ENCODE peak calls at places on chromosomes 11 and 22, in six cellular contexts. R is neuronal stem cell, H is H9, B is IMR-90, X is mesenchymal stem cell, A is H1. W is an unnamed sample.

GRCh38 chr11:116563028-116563712 is 209.6 kb downstream of the BUD13 start:
- DNase-seq in B (peak; percentile 21), R (no peak), X (peak; percentile 7), H (no peak), A (no peak), W (no peak)

GRCh38 chr11:13224324-13224723 is 53.3 kb upstream of the BMAL1 start:
- DNase-seq in A (no peak), X (no peak), R (no peak), H (no peak), B (no peak), W (peak; percentile 91)

GRCh38 chr11:87265915-87266314 is 228.2 kb downstream of the TMEM135 start:
- DNase-seq in A (no peak), B (peak; percentile 24), H (no peak), X (no peak), R (no peak), W (no peak)

GRCh38 chr11:30282289-30282631 is 40.6 kb upstream of the ARL14EP start:
- DNase-seq in H (no peak), B (no peak), X (no peak), A (no peak), R (no peak), W (no peak)

GRCh38 chr11:1020211-1020905 is 16.2 kb downstream of the MUC6 start:
- DNase-seq in X (no peak), H (no peak), B (no peak), R (no peak), A (no peak), W (no peak)

GRCh38 chr22:44431256-44431655 is 66.8 kb downstream of the RTL6 start:
- DNase-seq in B (no peak), R (no peak), A (no peak), H (no peak), X (no peak), W (no peak)

GRCh38 chr11:30914143-30914762 is 328.1 kb upstream of the MPPED2 start:
- DNase-seq in A (peak; percentile 58), B (peak; percentile 48), R (peak; percentile 56), H (peak; percentile 82), X (peak; percentile 38), W (peak; percentile 61)

GRCh38 chr11:80899381-80899780 is 1458.6 kb upstream of the TENM4 start:
- DNase-seq in X (no peak), H (no peak), B (no peak), A (no peak), R (no peak), W (no peak)

GRCh38 chr22:27613099-27614089 is 188.2 kb downstream of the MN1 start:
- DNase-seq in B (no peak), H (no peak), A (no peak), X (no peak), R (no peak), W (no peak)

GRCh38 chr11:61529537-61530225 is 21.1 kb downstream of the LRRC10B start:
- DNase-seq in A (no peak), H (no peak), B (no peak), X (no peak), R (no peak), W (no peak)

GRCh38 chr11:5690216-5690615 is 626 bp downstream of the TRIM22 start:
- DNase-seq in H (no peak), X (peak; percentile 12), A (no peak), R (no peak), B (peak; percentile 40), W (no peak)
- H4K91ac ChIP-seq in H (no peak overlapping the region), X (no peak overlapping the region), A (no peak overlapping the region), R (no peak overlapping the region), B (peak overlapping the region; percentile 96), W (peak overlapping the region; percentile 38)

GRCh38 chr11:8383227-8383626 is 119.5 kb upstream of the LMO1 start:
- DNase-seq in B (no peak), H (no peak), A (no peak), X (no peak), R (no peak), W (no peak)
- H3K4ac ChIP-seq in B (no peak overlapping the region), H (no peak overlapping the region), A (no peak overlapping the region), X (no peak overlapping the region), R (no peak overlapping the region), W (no peak overlapping the region)

GRCh38 chr11:120184371-120184945 is 26.4 kb upstream of the OAF start:
- DNase-seq in R (no peak), H (no peak), A (no peak), X (no peak), B (no peak), W (no peak)
- H3K4me2 ChIP-seq in R (no peak overlapping the region), H (no peak overlapping the region), A (no peak overlapping the region), X (no peak overlapping the region), B (no peak overlapping the region), W (no peak overlapping the region)

GRCh38 chr11:65793144-65793581 is 6.3 kb downstream of the OVOL1 start:
- DNase-seq in R (no peak), A (no peak), X (no peak), H (no peak), B (no peak), W (no peak)
- H4K91ac ChIP-seq in R (no peak overlapping the region), A (no peak overlapping the region), X (no peak overlapping the region), H (no peak overlapping the region), B (no peak overlapping the region), W (no peak overlapping the region)

DNA sequence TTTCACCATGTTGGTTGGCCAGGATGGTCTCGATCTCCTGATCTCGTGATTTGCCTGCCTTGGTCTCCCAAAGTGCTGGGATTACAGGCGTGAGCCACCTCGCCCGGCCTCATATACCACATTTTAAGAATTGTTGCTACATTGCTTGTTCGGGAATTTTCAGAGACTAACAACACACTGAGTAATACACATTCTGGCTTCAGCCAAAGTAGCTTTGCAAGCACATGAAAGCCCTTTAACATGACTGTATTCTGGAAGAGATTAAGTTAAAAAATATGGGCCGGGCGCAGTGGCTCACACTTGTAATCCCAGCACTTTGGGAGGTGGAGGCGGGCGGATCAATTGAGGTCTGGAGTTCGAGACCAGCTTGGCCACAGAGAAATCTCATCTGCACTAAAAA is 15.0 kb downstream of the CRTAM start:
- DNase-seq in A (no peak), R (no peak), B (peak; percentile 25), H (no peak), X (no peak), W (peak; percentile 71)
- H3K4ac ChIP-seq in A (no peak overlapping the region), R (no peak overlapping the region), B (no peak overlapping the region), H (no peak overlapping the region), X (no peak overlapping the region), W (no peak overlapping the region)

GRCh38 chr11:114167355-114168085 is 108.0 kb downstream of the ZBTB16 start:
- DNase-seq in X (no peak), B (no peak), R (no peak), H (no peak), A (no peak), W (no peak)

GRCh38 chr11:114169321-114169749 is 109.8 kb downstream of the ZBTB16 start:
- DNase-seq in X (peak; percentile 18), R (no peak), B (no peak), A (no peak), H (no peak), W (no peak)

GRCh38 chr11:114166897-114167323 is 107.4 kb downstream of the ZBTB16 start:
- DNase-seq in B (peak; percentile 63), R (no peak), X (peak; percentile 78), A (no peak), H (no peak), W (no peak)

GRCh38 chr11:114168691-114169090 is 109.2 kb downstream of the ZBTB16 start:
- DNase-seq in B (no peak), R (no peak), X (no peak), A (no peak), H (no peak), W (no peak)

DNA sequence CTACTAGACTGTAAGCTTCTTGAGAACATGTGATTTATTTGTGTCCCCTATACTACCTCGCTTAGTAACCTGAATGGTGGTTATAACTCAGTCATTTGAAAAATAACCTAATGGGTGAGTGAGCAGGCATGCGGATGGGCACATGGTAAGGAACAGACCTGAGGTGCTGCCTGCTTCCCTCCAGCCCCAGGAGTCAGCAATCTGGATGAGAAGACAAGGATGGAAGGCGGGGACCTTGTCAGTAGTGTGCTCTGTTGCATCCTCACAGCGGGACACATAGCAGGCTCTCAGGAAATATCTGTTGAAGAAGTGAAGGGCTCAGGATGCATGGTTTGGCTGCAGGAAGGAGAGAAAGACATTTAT is 108.6 kb downstream of the ZBTB16 start:
- DNase-seq in A (no peak), R (no peak), X (no peak), B (no peak), H (no peak), W (no peak)
- H3K4me2 ChIP-seq in A (no peak overlapping the region), R (no peak overlapping the region), X (no peak overlapping the region), B (no peak overlapping the region), H (no peak overlapping the region), W (no peak overlapping the region)

GRCh38 chr11:60303661-60304060 is 23.2 kb downstream of the MS4A4A start:
- DNase-seq in B (no peak), H (no peak), R (no peak), X (peak; percentile 63), A (no peak), W (no peak)
- H4K91ac ChIP-seq in B (no peak overlapping the region), H (no peak overlapping the region), R (no peak overlapping the region), X (no peak overlapping the region), A (no peak overlapping the region), W (no peak overlapping the region)

GRCh38 chr11:27011560-27012253 is 17.8 kb downstream of the FIBIN start:
- DNase-seq in B (no peak), A (no peak), R (no peak), H (no peak), X (peak; percentile 59), W (no peak)
- H3K4ac ChIP-seq in B (peak overlapping the region; percentile 72), A (no peak overlapping the region), R (no peak overlapping the region), H (no peak overlapping the region), X (no peak overlapping the region), W (no peak overlapping the region)

GRCh38 chr22:19565382-19565902 is 41.2 kb upstream of the CLDN5 start:
- DNase-seq in X (no peak), R (no peak), H (no peak), A (no peak), B (no peak), W (no peak)
- H3K4me2 ChIP-seq in X (no peak overlapping the region), R (no peak overlapping the region), H (no peak overlapping the region), A (no peak overlapping the region), B (no peak overlapping the region), W (no peak overlapping the region)

GRCh38 chr22:23085351-23085671 is 15.0 kb downstream of the GNAZ start:
- DNase-seq in R (no peak), X (no peak), A (no peak), H (no peak), B (no peak), W (no peak)
- H4K91ac ChIP-seq in R (no peak overlapping the region), X (no peak overlapping the region), A (no peak overlapping the region), H (no peak overlapping the region), B (no peak overlapping the region), W (no peak overlapping the region)